ENCODE peak calls at places on chromosomes 6 and 20, in seven cellular contexts. V, Q, N, J, X, G and F are unnamed samples.

GRCh38 chr20:50163570-50164317 is 10.2 kb upstream of the PEDS1 start:
- DNase-seq in V (no peak), Q (peak; percentile 54), N (peak; percentile 47), J (no peak), X (no peak), G (peak; percentile 86), F (no peak)

GRCh38 chr20:22805219-22805618 is 220.8 kb upstream of the FOXA2 start:
- DNase-seq in V (peak; percentile 80), Q (no peak), N (peak; percentile 17), J (no peak), X (no peak), G (no peak), F (no peak)

GRCh38 chr20:43752561-43753301 is 25.9 kb upstream of the GTSF1L start:
- DNase-seq in V (no peak), Q (no peak), N (no peak), J (no peak), X (peak; percentile 39), G (no peak), F (no peak)

GRCh38 chr6:155419161-155419560 is 36.5 kb downstream of the NOX3 start:
- DNase-seq in V (no peak), Q (no peak), N (no peak), J (no peak), X (no peak), G (no peak), F (no peak)

GRCh38 chr6:5956939-5957338 is 49.8 kb downstream of the NRN1 start:
- DNase-seq in V (no peak), Q (no peak), N (no peak), J (no peak), X (no peak), G (no peak), F (no peak)

GRCh38 chr20:32518593-32519366 is 66.4 kb downstream of the NOL4L start:
- DNase-seq in V (no peak), Q (no peak), N (no peak), J (peak; percentile 65), X (no peak), G (no peak), F (no peak)

GRCh38 chr6:142803027-142803426 is 141.9 kb downstream of the HIVEP2 start:
- DNase-seq in V (no peak), Q (no peak), N (no peak), J (no peak), X (no peak), G (no peak), F (no peak)

GRCh38 chr6:66198062-66198624 is 491.1 kb upstream of the EYS start:
- DNase-seq in V (no peak), Q (no peak), N (no peak), J (no peak), X (no peak), G (no peak), F (no peak)

GRCh38 chr6:138987299-138987642 is 782 bp downstream of the REPS1 start:
- DNase-seq in V (no peak), Q (no peak), N (no peak), J (no peak), X (no peak), G (peak; percentile 66), F (peak; percentile 40)

GRCh38 chr20:44861547-44862006 is 23.9 kb upstream of the YWHAB start:
- DNase-seq in V (no peak), Q (no peak), N (no peak), J (no peak), X (peak; percentile 43), G (peak; percentile 74), F (no peak)

GRCh38 chr6:143538374-143538773 is 26.9 kb upstream of the FUCA2 start:
- DNase-seq in V (no peak), Q (no peak), N (no peak), J (no peak), X (no peak), G (no peak), F (no peak)

GRCh38 chr20:32521780-32522524 is 63.2 kb downstream of the NOL4L start:
- DNase-seq in V (peak; percentile 51), Q (no peak), N (peak; percentile 72), J (peak; percentile 85), X (peak; percentile 73), G (peak; percentile 80), F (peak; percentile 79)

GRCh38 chr6:37052027-37052628 is 46.7 kb downstream of the FGD2 start:
- DNase-seq in V (peak; percentile 43), Q (no peak), N (peak; percentile 48), J (no peak), X (no peak), G (peak; percentile 64), F (no peak)

GRCh38 chr6:30497714-30498113 is 8.4 kb downstream of the HLA-E start:
- DNase-seq in V (no peak), Q (no peak), N (no peak), J (no peak), X (no peak), G (no peak), F (no peak)

GRCh38 chr6:28211840-28212509 is 13.1 kb upstream of the ZSCAN9 start:
- DNase-seq in V (no peak), Q (no peak), N (no peak), J (no peak), X (no peak), G (no peak), F (no peak)

GRCh38 chr20:47674145-47674544 is 111.1 kb downstream of the SULF2 start:
- DNase-seq in V (no peak), Q (no peak), N (no peak), J (no peak), X (no peak), G (no peak), F (no peak)

GRCh38 chr6:26197736-26198625 is 110.8 kb downstream of the HFE start:
- DNase-seq in V (no peak), Q (no peak), N (peak; percentile 62), J (no peak), X (no peak), G (peak; percentile 77), F (no peak)

GRCh38 chr20:32832664-32833063 is 12.9 kb downstream of the MAPRE1 start:
- DNase-seq in V (no peak), Q (no peak), N (no peak), J (no peak), X (no peak), G (no peak), F (no peak)

GRCh38 chr6:29845405-29846006 is 17.9 kb downstream of the HLA-G start:
- DNase-seq in V (peak; percentile 47), Q (no peak), N (peak; percentile 45), J (no peak), X (no peak), G (no peak), F (no peak)

GRCh38 chr6:96626749-96627353 is 63.9 kb downstream of the FHL5 start:
- DNase-seq in V (peak; percentile 10), Q (no peak), N (peak; percentile 21), J (peak; percentile 51), X (no peak), G (no peak), F (no peak)

GRCh38 chr20:10842116-10842515 is 168.3 kb upstream of the JAG1 start:
- DNase-seq in V (no peak), Q (no peak), N (no peak), J (no peak), X (no peak), G (no peak), F (no peak)

GRCh38 chr6:135358251-135358821 is 139.2 kb downstream of the AHI1 start:
- DNase-seq in V (peak; percentile 51), Q (no peak), N (no peak), J (no peak), X (no peak), G (no peak), F (no peak)

GRCh38 chr20:2299301-2299700 is 3.5 kb downstream of the TGM3 start:
- DNase-seq in V (peak; percentile 58), Q (peak; percentile 23), N (no peak), J (no peak), X (peak; percentile 37), G (no peak), F (no peak)

GRCh38 chr6:43293698-43294097 is 4.4 kb upstream of the SLC22A7 start:
- DNase-seq in V (no peak), Q (no peak), N (no peak), J (no peak), X (no peak), G (no peak), F (no peak)

GRCh38 chr6:2819115-2819514 is 22.5 kb downstream of the SERPINB1 start:
- DNase-seq in V (no peak), Q (no peak), N (no peak), J (no peak), X (no peak), G (no peak), F (no peak)
- H3K4me3 ChIP-seq in V (no peak overlapping the region), Q (no peak overlapping the region), N (no peak overlapping the region), J (no peak overlapping the region), X (no peak overlapping the region), G (no peak overlapping the region), F (no peak overlapping the region)

GRCh38 chr6:34246563-34247391 is 2.0 kb downstream of the SMIM29 start:
- DNase-seq in V (peak; percentile 59), Q (no peak), N (peak; percentile 49), J (peak; percentile 83), X (no peak), G (peak; percentile 62), F (no peak)

GRCh38 chr6:34246249-34246562 is 2.6 kb downstream of the SMIM29 start:
- DNase-seq in V (no peak), Q (no peak), N (no peak), J (no peak), X (no peak), G (no peak), F (no peak)

GRCh38 chr6:34243131-34243771 is 5.6 kb downstream of the SMIM29 start:
- DNase-seq in V (no peak), Q (no peak), N (no peak), J (no peak), X (no peak), G (peak; percentile 56), F (no peak)

GRCh38 chr6:34242252-34243130 is 5.8 kb downstream of the HMGA1 start:
- DNase-seq in V (no peak), Q (no peak), N (no peak), J (no peak), X (no peak), G (peak; percentile 47), F (no peak)

GRCh38 chr6:34243901-34244884 is 4.6 kb downstream of the SMIM29 start:
- DNase-seq in V (peak; percentile 91), Q (peak; percentile 43), N (peak; percentile 75), J (peak; percentile 53), X (peak; percentile 63), G (peak; percentile 89), F (peak; percentile 71)
- TF ChIP-seq EP300 in V (peak; percentile 12), Q (peak; percentile 19), N (peak; percentile 39), J (no peak), X (no peak), G (no peak), F (no peak)

GRCh38 chr6:83429857-83430605 is 820 bp downstream of the ME1 start:
- DNase-seq in V (peak; percentile 57), Q (no peak), N (no peak), J (peak; percentile 50), X (peak; percentile 32), G (no peak), F (no peak)
- H3K4me3 ChIP-seq in V (peak overlapping the region; percentile 76), Q (peak overlapping the region; percentile 60), N (no peak overlapping the region), J (peak overlapping the region; percentile 86), X (peak overlapping the region; percentile 64), G (peak overlapping the region; percentile 78), F (peak overlapping the region; percentile 45)

DNA sequence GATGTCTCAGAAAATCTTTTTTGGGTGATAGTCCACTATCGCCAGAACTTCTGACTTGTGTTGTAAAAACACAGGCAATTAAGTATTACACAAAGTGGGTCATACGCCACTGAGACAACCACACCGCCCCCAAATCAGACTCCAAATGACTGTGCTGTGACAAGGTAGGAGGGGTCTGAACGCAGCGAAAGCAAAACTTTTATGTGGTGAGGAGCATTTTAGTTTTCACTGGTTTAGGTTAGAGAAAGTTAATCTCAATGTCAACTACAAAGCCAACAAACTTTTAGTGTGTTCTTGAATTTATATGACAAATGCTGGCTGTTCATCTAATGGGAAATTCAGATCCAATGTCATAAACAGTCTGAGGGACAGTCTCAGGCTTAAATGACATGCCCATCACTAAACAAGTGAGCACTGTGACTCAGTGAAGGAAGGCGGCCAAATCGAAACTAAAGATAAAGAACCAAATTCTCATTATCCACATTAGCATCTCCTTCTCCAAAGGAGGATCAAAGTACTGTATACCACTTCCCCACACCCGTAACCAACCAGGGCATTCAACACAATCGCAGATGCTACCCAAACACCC is 186.7 kb downstream of the GJA10 start:
- DNase-seq in V (no peak), Q (no peak), N (no peak), J (no peak), X (no peak), G (no peak), F (no peak)
- TF ChIP-seq EP300 in V (no peak), Q (no peak), N (no peak), J (no peak), X (no peak), G (no peak), F (no peak)